ENCODE peak calls at places on chromosome 9, in five cellular contexts. P is NT2/D1, E is H1, K is HepG2, L is GM12878. D is an unnamed sample.

GRCh38 chr9:93852728-93853127 is 102.4 kb downstream of the BARX1 start:
- DNase-seq in P (no peak), E (no peak), K (no peak), L (no peak), D (no peak)

GRCh38 chr9:123682746-123683145 is 247.2 kb downstream of the DENND1A start:
- DNase-seq in P (no peak), E (no peak), K (no peak), L (no peak), D (no peak)

GRCh38 chr9:129023036-129023907 is 4.9 kb downstream of the SH3GLB2 start:
- DNase-seq in P (no peak), E (no peak), K (no peak), L (no peak), D (peak)

GRCh38 chr9:82593436-82593835 is 469.5 kb downstream of the RASEF start:
- DNase-seq in P (no peak), E (no peak), K (no peak), L (no peak), D (no peak)

GRCh38 chr9:2424564-2425153 is 196.9 kb upstream of the VLDLR start:
- DNase-seq in P (no peak), E (no peak), K (no peak), L (no peak), D (no peak)

GRCh38 chr9:16459421-16460148 is 410.9 kb downstream of the BNC2 start:
- DNase-seq in P (no peak), E (no peak), K (no peak), L (no peak), D (no peak)

GRCh38 chr9:79681576-79681975 is 109.8 kb downstream of the TLE4 start:
- DNase-seq in P (no peak), E (no peak), K (no peak), L (no peak), D (no peak)

GRCh38 chr9:115992834-115993233 is 160.8 kb upstream of the PAPPA start:
- DNase-seq in P (no peak), E (no peak), K (no peak), L (no peak), D (no peak)

GRCh38 chr9:4420351-4420750 is 69.9 kb upstream of the SLC1A1 start:
- DNase-seq in P (no peak), E (no peak), K (no peak), L (no peak), D (no peak)

GRCh38 chr9:121305269-121305994 is 37.5 kb downstream of the GSN start:
- DNase-seq in P (no peak), E (no peak), K (no peak), L (no peak), D (no peak)

GRCh38 chr9:34046784-34047379 is 1.8 kb downstream of the UBAP2 start:
- DNase-seq in P (no peak), E (no peak), K (no peak), L (peak), D (no peak)

GRCh38 chr9:75866273-75866871 is 24.1 kb upstream of the PCSK5 start:
- DNase-seq in P (no peak), E (no peak), K (peak), L (no peak), D (peak)

GRCh38 chr9:115680226-115680625 is 473.4 kb upstream of the PAPPA start:
- DNase-seq in P (no peak), E (no peak), K (no peak), L (no peak), D (no peak)

GRCh38 chr9:21479152-21479702 is 2.9 kb downstream of the IFNE start:
- DNase-seq in P (no peak), E (no peak), K (no peak), L (no peak), D (no peak)

GRCh38 chr9:21482213-21482612 is at the start of gene IFNE:
- DNase-seq in P (no peak), E (no peak), K (no peak), L (no peak), D (no peak)

GRCh38 chr9:21481470-21482057 is 549 bp downstream of the IFNE start:
- DNase-seq in P (no peak), E (no peak), K (no peak), L (no peak), D (no peak)

GRCh38 chr9:21473236-21473635 is 8.9 kb downstream of the IFNE start:
- DNase-seq in P (no peak), E (no peak), K (no peak), L (no peak), D (no peak)

DNA sequence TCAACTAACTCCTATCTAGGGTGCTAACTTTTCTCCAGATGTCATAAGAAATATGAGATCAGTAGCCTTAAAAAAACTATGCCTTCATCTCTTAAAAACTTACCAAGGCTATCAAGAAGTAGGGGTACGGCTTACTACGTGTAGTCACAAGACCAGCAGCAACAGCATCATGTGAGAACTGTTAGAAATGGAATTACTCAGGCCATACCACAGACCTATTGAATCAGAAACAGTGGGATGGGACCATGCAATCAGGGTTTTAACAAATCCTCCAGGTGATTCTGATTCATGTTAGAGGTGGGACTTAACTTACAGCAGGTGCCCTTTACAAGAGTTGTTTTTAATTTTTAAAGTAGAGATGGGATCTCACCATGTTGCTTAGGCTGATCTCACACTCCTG is 4.6 kb downstream of the IFNE start:
- DNase-seq in P (no peak), E (no peak), K (no peak), L (no peak), D (no peak)
- TF ChIP-seq SUZ12 in P (no peak), E (no peak), K (no peak), L (no peak), D (no peak)

DNA sequence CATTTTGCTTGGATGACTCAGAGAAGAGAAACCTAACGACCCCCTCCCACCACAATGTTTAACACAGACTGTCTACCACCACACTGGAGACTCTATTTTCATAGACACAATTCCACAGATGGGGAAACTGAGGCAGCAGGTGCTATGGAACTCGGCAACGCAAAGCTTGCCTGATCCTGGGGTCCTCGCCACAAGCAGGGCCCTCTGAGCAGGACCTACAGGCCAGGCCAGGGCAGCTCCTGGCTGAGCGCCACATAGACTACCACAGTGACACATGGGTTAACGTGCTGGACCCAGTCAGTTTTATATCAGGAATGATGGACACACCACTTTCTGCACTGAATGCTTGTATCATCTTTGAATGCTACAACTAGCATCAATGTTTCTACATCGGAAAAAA is 11.8 kb downstream of the IPPK start:
- DNase-seq in P (no peak), E (no peak), K (no peak), L (no peak), D (no peak)
- TF ChIP-seq SUZ12 in P (no peak), E (no peak), K (no peak), L (no peak), D (no peak)

GRCh38 chr9:32603914-32604852 is 31.2 kb upstream of the NDUFB6 start:
- DNase-seq in P (no peak), E (no peak), K (peak), L (no peak), D (no peak)
- TF ChIP-seq SUZ12 in P (no peak), E (no peak), K (no peak), L (no peak), D (no peak)

DNA sequence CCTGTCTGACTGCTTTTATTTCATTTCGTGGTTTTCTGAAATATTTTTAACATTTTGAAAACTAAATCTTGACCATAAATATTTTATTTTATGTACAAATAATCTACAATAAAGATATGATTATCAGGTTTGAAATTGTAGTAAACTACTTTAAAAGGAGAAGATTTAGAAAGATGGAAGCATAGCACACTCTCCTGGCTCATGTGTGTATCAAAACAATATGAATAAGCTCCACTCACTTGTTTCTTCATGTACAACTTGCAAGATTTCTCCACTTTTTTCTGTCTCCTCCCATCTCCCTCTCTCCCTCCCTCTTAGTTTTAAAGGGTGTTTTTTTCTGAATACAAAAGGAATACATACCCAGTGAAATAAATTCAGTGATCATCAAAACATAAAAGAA is 15.4 kb upstream of the VPS13A start:
- DNase-seq in P (no peak), E (no peak), K (no peak), L (no peak), D (no peak)
- TF ChIP-seq SUZ12 in P (no peak), E (no peak), K (no peak), L (no peak), D (no peak)

GRCh38 chr9:94920439-94920951 is 194.0 kb downstream of the AOPEP start:
- DNase-seq in P (no peak), E (no peak), K (no peak), L (no peak), D (no peak)
- TF ChIP-seq SUZ12 in P (no peak), E (no peak), K (no peak), L (no peak), D (no peak)

DNA sequence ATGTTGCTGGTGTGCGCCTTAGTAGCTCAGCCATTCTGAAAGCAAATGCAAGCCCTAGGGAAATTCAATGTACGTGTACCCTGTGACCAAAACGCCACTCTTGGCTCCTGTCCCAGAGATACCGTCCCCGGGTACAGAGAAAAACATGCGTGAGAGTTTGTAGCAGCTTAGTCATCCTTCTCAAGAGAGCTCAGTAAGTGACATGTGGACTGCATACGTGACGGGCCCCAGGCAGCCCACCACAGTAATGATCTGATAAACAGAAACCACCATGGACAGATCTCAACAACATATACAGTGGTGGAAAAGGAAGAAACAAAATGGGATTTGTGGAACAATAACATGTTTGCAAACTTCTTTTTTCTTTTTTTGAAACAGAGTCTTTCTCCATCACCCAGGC is 45.1 kb downstream of the S1PR3 start:
- DNase-seq in P (no peak), E (no peak), K (no peak), L (no peak), D (no peak)
- TF ChIP-seq SUZ12 in P (no peak), E (no peak), K (no peak), L (no peak), D (no peak)

DNA sequence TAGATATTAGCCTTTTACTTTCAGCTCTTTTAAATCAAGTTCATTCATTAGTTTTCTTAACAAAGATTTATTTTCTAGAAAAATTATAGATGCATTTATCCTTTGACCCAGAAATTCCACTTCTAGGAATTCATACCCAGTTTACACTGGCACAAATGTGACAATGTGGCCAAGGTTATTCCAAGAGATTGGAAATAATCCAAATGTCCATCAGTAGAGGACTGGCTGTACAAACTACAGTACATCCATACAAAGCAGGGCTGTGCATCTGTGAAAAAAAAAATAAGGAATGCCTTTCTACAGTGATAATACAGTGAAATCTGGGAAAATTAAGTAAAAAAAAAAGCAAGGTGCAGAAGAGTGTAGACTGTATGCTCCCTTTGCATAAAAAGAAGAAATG is 149.2 kb downstream of the GABBR2 start:
- DNase-seq in P (no peak), E (no peak), K (no peak), L (no peak), D (no peak)
- TF ChIP-seq SUZ12 in P (no peak), E (no peak), K (no peak), L (no peak), D (no peak)

DNA sequence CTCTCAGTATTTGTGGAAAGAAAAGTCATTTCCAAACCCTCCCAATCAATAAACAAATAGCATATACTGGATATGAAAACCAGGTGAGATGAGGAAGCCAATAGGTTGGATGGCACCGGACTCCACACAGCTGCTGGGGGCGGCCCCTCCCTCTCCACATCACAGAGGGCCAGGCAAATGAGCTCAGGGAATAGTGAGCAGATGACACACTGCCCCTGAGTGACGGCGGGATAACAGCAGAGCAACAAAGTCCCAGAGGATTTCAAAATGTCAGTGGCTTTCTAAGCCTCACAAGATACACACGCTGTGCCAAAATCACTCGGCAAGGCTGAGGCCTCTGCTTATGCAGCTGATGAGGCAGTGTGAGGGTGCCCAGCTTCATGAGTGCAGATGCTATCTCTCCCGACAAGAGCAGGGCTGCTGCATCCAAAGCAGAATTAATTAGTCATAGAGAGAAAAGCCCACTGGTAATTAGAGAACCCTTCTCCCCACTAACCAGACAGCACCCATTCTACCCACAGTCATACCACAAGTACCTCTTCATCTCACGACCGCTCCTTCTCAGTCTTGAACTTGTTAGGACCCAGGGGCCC is 235.0 kb upstream of the NFIL3 start:
- DNase-seq in P (no peak), E (no peak), K (no peak), L (no peak), D (no peak)
- TF ChIP-seq SUZ12 in P (no peak), E (no peak), K (no peak), L (no peak), D (no peak)

GRCh38 chr9:18746631-18747030 is 272.7 kb downstream of the ADAMTSL1 start:
- DNase-seq in P (peak), E (no peak), K (no peak), L (no peak), D (no peak)
- TF ChIP-seq SUZ12 in P (no peak), E (no peak), K (no peak), L (no peak), D (no peak)

GRCh38 chr9:131226226-131226625 is 50.1 kb downstream of the FAM78A start:
- DNase-seq in P (no peak), E (no peak), K (no peak), L (no peak), D (no peak)

GRCh38 chr9:131222460-131222859 is 53.9 kb downstream of the FAM78A start:
- DNase-seq in P (no peak), E (no peak), K (no peak), L (no peak), D (no peak)

GRCh38 chr9:131228096-131228495 is 48.2 kb downstream of the FAM78A start:
- DNase-seq in P (no peak), E (no peak), K (no peak), L (no peak), D (no peak)

GRCh38 chr9:131228988-131229387 is 47.3 kb downstream of the FAM78A start:
- DNase-seq in P (no peak), E (no peak), K (no peak), L (no peak), D (no peak)

GRCh38 chr9:131227112-131228058 is 48.9 kb downstream of the FAM78A start:
- DNase-seq in P (no peak), E (no peak), K (no peak), L (no peak), D (no peak)
- TF ChIP-seq SUZ12 in P (no peak), E (no peak), K (no peak), L (no peak), D (no peak)